ENCODE peak calls at places on chromosomes 12 and 14, in ten cellular contexts. H, L, Q, R, T, B, S, G, W and Y are unnamed samples.

GRCh38 chr14:76887196-76887595 is 61.0 kb downstream of the LRRC74A start:
- DNase-seq in G (no peak), T (no peak), L (no peak), B (peak; percentile 22), Q (no peak), S (no peak), H (no peak), R (no peak), W (no peak), Y (no peak)

GRCh38 chr12:14545144-14546124 is 22.2 kb downstream of the PLBD1 start:
- DNase-seq in R (no peak), S (no peak), Q (no peak), L (no peak), B (no peak), H (no peak), G (no peak), T (no peak), W (no peak), Y (no peak)

GRCh38 chr12:67441736-67442346 is 172.7 kb downstream of the CAND1 start:
- DNase-seq in G (peak; percentile 97), S (peak; percentile 81), Q (peak; percentile 78), T (peak; percentile 86), R (peak; percentile 84), W (peak; percentile 58), H (peak; percentile 82), B (peak; percentile 77), L (peak; percentile 91), Y (peak; percentile 59)

GRCh38 chr12:105406497-105406896 is 76.0 kb downstream of the C12orf75 start:
- DNase-seq in T (no peak), H (no peak), Q (no peak), W (no peak), B (no peak), R (no peak), L (no peak), S (no peak), G (no peak), Y (no peak)

GRCh38 chr14:82720931-82721330 is 1187.3 kb upstream of the SEL1L start:
- DNase-seq in H (peak; percentile 6), S (no peak), G (no peak), R (no peak), W (no peak), Q (no peak), L (no peak), B (no peak), T (no peak), Y (no peak)

GRCh38 chr14:97106166-97106565 is 309.0 kb downstream of the VRK1 start:
- DNase-seq in L (no peak), T (no peak), S (no peak), R (no peak), W (no peak), Q (no peak), G (no peak), B (no peak), H (no peak), Y (no peak)

GRCh38 chr12:128813883-128814282 is 9.9 kb downstream of the SLC15A4 start:
- DNase-seq in Q (no peak), L (peak; percentile 2), B (no peak), S (no peak), G (no peak), R (no peak), H (peak; percentile 36), W (no peak), T (no peak), Y (peak; percentile 62)

GRCh38 chr12:52119398-52120254 is 40.1 kb downstream of the SMIM41 start:
- DNase-seq in W (peak; percentile 49), L (peak; percentile 77), R (peak; percentile 86), Q (no peak), H (peak; percentile 28), S (peak; percentile 73), G (peak; percentile 84), T (no peak), B (no peak), Y (no peak)

GRCh38 chr12:60235261-60235660 is 639.4 kb downstream of the SLC16A7 start:
- DNase-seq in B (no peak), L (no peak), G (no peak), Q (no peak), S (no peak), T (no peak), H (no peak), R (no peak), W (no peak), Y (no peak)

GRCh38 chr12:51393676-51394545 is 2.7 kb upstream of the GALNT6 start:
- DNase-seq in R (no peak), Q (no peak), L (no peak), T (no peak), S (no peak), G (peak; percentile 84), W (peak; percentile 79), H (peak; percentile 73), B (peak; percentile 96), Y (peak; percentile 29)

GRCh38 chr12:642633-643477 is 20.4 kb downstream of the NINJ2 start:
- DNase-seq in G (peak; percentile 96), L (peak; percentile 78), T (peak; percentile 82), H (peak; percentile 47), B (peak; percentile 34), S (peak; percentile 75), W (peak; percentile 64), Q (peak; percentile 78), R (peak; percentile 71), Y (peak; percentile 75)

GRCh38 chr12:98735821-98736220 is 90.7 kb downstream of the APAF1 start:
- DNase-seq in L (no peak), W (no peak), G (no peak), S (no peak), T (no peak), R (no peak), Q (no peak), H (no peak), B (no peak), Y (no peak)

GRCh38 chr12:39587247-39587646 is 32.4 kb downstream of the ABCD2 start:
- DNase-seq in S (no peak), R (no peak), Q (no peak), B (no peak), L (no peak), G (no peak), H (peak; percentile 33), T (no peak), W (peak; percentile 15), Y (no peak)

GRCh38 chr14:21734457-21735074 is 60.9 kb upstream of the OR4E1 start:
- DNase-seq in Q (no peak), B (peak; percentile 39), G (no peak), R (no peak), W (peak; percentile 20), S (peak; percentile 35), H (peak; percentile 52), T (no peak), L (no peak), Y (no peak)

GRCh38 chr14:21093769-21094681 is 4.4 kb downstream of the ZNF219 start:
- DNase-seq in G (no peak), T (no peak), B (no peak), Q (no peak), H (no peak), L (no peak), R (peak; percentile 78), W (no peak), S (peak; percentile 74), Y (no peak)

GRCh38 chr14:78835052-78835451 is 664.9 kb downstream of the NRXN3 start:
- DNase-seq in Q (no peak), T (peak; percentile 4), B (no peak), G (no peak), R (no peak), H (no peak), L (no peak), S (no peak), W (no peak), Y (no peak)

GRCh38 chr14:41604793-41605534 is 1.7 kb upstream of the LRFN5 start:
- DNase-seq in S (peak; percentile 79), Q (no peak), G (peak; percentile 85), B (peak; percentile 86), W (no peak), L (no peak), T (peak; percentile 43), H (peak; percentile 91), R (peak; percentile 86), Y (no peak)

GRCh38 chr12:121128908-121129704 is 3.6 kb upstream of the P2RX7 start:
- DNase-seq in G (peak; percentile 95), T (peak; percentile 77), B (peak; percentile 27), Q (peak; percentile 87), R (peak; percentile 52), L (peak; percentile 81), H (peak; percentile 10), S (no peak), W (no peak), Y (peak; percentile 75)

GRCh38 chr12:1698638-1699214 is 7.9 kb downstream of the ADIPOR2 start:
- DNase-seq in G (no peak), R (no peak), T (no peak), Q (no peak), L (peak; percentile 46), B (no peak), H (no peak), W (no peak), S (no peak), Y (no peak)
- TF ChIP-seq CTCF in G (no peak), R (no peak), T (no peak), Q (no peak), L (peak; percentile 31), B (no peak), H (no peak), W (no peak), S (no peak), Y (no peak)

GRCh38 chr14:90301580-90302181 is 30.1 kb downstream of the NRDE2 start:
- DNase-seq in W (peak; percentile 30), T (no peak), B (peak; percentile 80), S (no peak), H (peak; percentile 67), G (no peak), R (no peak), L (no peak), Q (no peak), Y (no peak)
- TF ChIP-seq CTCF in W (peak; percentile 53), T (peak; percentile 50), B (peak; percentile 79), S (peak; percentile 22), H (peak; percentile 53), G (no peak), R (no peak), L (peak; percentile 43), Q (peak; percentile 28), Y (no peak)

DNA sequence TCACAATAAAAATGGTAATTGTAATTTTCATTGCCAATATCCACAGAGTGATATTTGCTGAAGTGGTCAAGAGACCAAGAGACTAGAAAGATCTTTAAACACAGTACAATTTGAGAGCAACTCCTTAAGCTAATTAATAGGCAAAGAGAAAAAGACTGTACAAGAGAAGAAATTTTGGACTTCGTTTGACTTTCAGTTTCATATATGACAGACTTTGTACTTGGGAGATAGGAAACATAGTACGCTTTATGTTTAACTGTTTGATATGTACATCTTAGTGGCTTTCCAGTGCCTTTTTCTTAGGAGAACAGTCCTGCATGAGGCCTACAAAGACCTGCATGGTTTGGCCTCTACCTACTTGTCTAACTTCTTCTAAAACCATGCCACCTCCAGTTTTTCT is 1118.1 kb downstream of the TRHDE start:
- DNase-seq in B (no peak), S (no peak), W (no peak), G (no peak), T (no peak), R (no peak), H (no peak), Q (no peak), L (no peak), Y (no peak)
- TF ChIP-seq CTCF in B (no peak), S (no peak), W (no peak), G (no peak), T (no peak), R (no peak), H (no peak), Q (no peak), L (no peak), Y (no peak)

DNA sequence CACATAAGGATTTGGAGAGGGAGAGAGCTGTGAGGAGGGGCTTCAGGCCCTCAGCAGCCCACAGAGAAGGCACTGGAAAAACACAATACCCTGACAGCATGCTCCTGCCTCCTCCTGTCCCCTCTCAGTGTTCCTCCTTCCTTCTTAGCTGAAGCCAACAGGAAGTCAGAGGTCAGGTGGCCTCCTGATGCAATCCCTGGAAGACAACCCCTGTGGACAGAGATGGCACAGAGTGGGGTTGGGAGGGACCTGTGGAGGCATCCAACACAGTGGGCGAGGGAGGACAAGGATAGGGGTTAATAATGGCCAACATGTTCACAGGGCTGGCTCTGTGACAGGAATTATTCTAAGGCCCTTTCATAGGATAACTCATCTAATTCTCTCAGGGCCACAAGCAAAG is 15.4 kb upstream of the IFI27L2 start:
- DNase-seq in T (no peak), L (no peak), G (peak; percentile 45), B (no peak), H (no peak), S (no peak), Q (no peak), R (peak; percentile 27), W (no peak), Y (no peak)
- TF ChIP-seq CTCF in T (no peak), L (no peak), G (no peak), B (no peak), H (no peak), S (no peak), Q (no peak), R (no peak), W (no peak), Y (no peak)